ENCODE peak calls at places on chromosome 20, in ten cellular contexts. One of them, this sample, is unnamed.

GRCh38 chr20:38342196-38342595 is 4.1 kb upstream of the LBP start:
- DNase-seq in tibial nerve: no peak
- DNase-seq in A549: no peak
- DNase-seq in adrenal gland: no peak
- DNase-seq in IMR-90: no peak
- DNase-seq in Peyer's patch: no peak
- DNase-seq in stomach: no peak
- DNase-seq in body of pancreas: no peak
- DNase-seq in ovary: no peak
- DNase-seq in heart left ventricle: no peak
- DNase-seq in this sample: no peak

GRCh38 chr20:13396036-13396435 is 175.0 kb downstream of the ISM1 start:
- DNase-seq in tibial nerve: no peak
- DNase-seq in A549: no peak
- DNase-seq in adrenal gland: no peak
- DNase-seq in IMR-90: peak
- DNase-seq in Peyer's patch: no peak
- DNase-seq in stomach: no peak
- DNase-seq in body of pancreas: no peak
- DNase-seq in ovary: no peak
- DNase-seq in heart left ventricle: no peak
- DNase-seq in this sample: no peak

GRCh38 chr20:17758010-17758409 is 58.2 kb downstream of the BANF2 start:
- DNase-seq in tibial nerve: no peak
- DNase-seq in A549: no peak
- DNase-seq in adrenal gland: no peak
- DNase-seq in IMR-90: no peak
- DNase-seq in Peyer's patch: no peak
- DNase-seq in stomach: no peak
- DNase-seq in body of pancreas: no peak
- DNase-seq in ovary: no peak
- DNase-seq in heart left ventricle: no peak
- DNase-seq in this sample: no peak

GRCh38 chr20:34201531-34201930 is 39.7 kb upstream of the ASIP start:
- DNase-seq in tibial nerve: no peak
- DNase-seq in A549: no peak
- DNase-seq in adrenal gland: no peak
- DNase-seq in IMR-90: no peak
- DNase-seq in Peyer's patch: no peak
- DNase-seq in stomach: no peak
- DNase-seq in body of pancreas: no peak
- DNase-seq in ovary: no peak
- DNase-seq in heart left ventricle: no peak
- DNase-seq in this sample: no peak

GRCh38 chr20:33674294-33675126 is at the start of gene NECAB3:
- DNase-seq in tibial nerve: peak
- DNase-seq in A549: peak
- DNase-seq in adrenal gland: peak
- DNase-seq in IMR-90: peak
- DNase-seq in Peyer's patch: peak
- DNase-seq in stomach: peak
- DNase-seq in body of pancreas: peak
- DNase-seq in ovary: peak
- DNase-seq in heart left ventricle: peak
- DNase-seq in this sample: peak

GRCh38 chr20:21515300-21516179 is 1.7 kb upstream of the NKX2-2 start:
- DNase-seq in tibial nerve: no peak
- DNase-seq in A549: no peak
- DNase-seq in adrenal gland: no peak
- DNase-seq in IMR-90: no peak
- DNase-seq in Peyer's patch: no peak
- DNase-seq in stomach: no peak
- DNase-seq in body of pancreas: no peak
- DNase-seq in ovary: no peak
- DNase-seq in heart left ventricle: no peak
- DNase-seq in this sample: no peak

GRCh38 chr20:48128436-48128835 is 343.2 kb upstream of the SULF2 start:
- DNase-seq in tibial nerve: no peak
- DNase-seq in A549: no peak
- DNase-seq in adrenal gland: no peak
- DNase-seq in IMR-90: no peak
- DNase-seq in Peyer's patch: no peak
- DNase-seq in stomach: no peak
- DNase-seq in body of pancreas: no peak
- DNase-seq in ovary: no peak
- DNase-seq in heart left ventricle: no peak
- DNase-seq in this sample: no peak

GRCh38 chr20:33850159-33850558 is 39.0 kb downstream of the CHMP4B start:
- DNase-seq in tibial nerve: no peak
- DNase-seq in A549: no peak
- DNase-seq in adrenal gland: no peak
- DNase-seq in IMR-90: no peak
- DNase-seq in Peyer's patch: no peak
- DNase-seq in stomach: no peak
- DNase-seq in body of pancreas: no peak
- DNase-seq in ovary: no peak
- DNase-seq in heart left ventricle: no peak
- DNase-seq in this sample: no peak

GRCh38 chr20:64131406-64131805 is 24.0 kb upstream of the NPBWR2 start:
- DNase-seq in tibial nerve: no peak
- DNase-seq in A549: peak
- DNase-seq in adrenal gland: no peak
- DNase-seq in IMR-90: no peak
- DNase-seq in Peyer's patch: no peak
- DNase-seq in stomach: no peak
- DNase-seq in body of pancreas: no peak
- DNase-seq in ovary: no peak
- DNase-seq in heart left ventricle: no peak
- DNase-seq in this sample: no peak

GRCh38 chr20:3360752-3361151 is 46.7 kb downstream of the DNAAF9 start:
- DNase-seq in tibial nerve: no peak
- DNase-seq in A549: no peak
- DNase-seq in adrenal gland: no peak
- DNase-seq in IMR-90: no peak
- DNase-seq in Peyer's patch: no peak
- DNase-seq in stomach: no peak
- DNase-seq in body of pancreas: no peak
- DNase-seq in ovary: no peak
- DNase-seq in heart left ventricle: no peak
- DNase-seq in this sample: no peak

GRCh38 chr20:3235661-3236324 is 3.2 kb downstream of the SLC4A11 start:
- DNase-seq in tibial nerve: no peak
- DNase-seq in A549: peak
- DNase-seq in adrenal gland: no peak
- DNase-seq in IMR-90: peak
- DNase-seq in Peyer's patch: no peak
- DNase-seq in stomach: no peak
- DNase-seq in body of pancreas: no peak
- DNase-seq in ovary: no peak
- DNase-seq in heart left ventricle: no peak
- DNase-seq in this sample: no peak

GRCh38 chr20:59682603-59683002 is 78.3 kb downstream of the PHACTR3 start:
- DNase-seq in tibial nerve: no peak
- DNase-seq in A549: no peak
- DNase-seq in adrenal gland: no peak
- DNase-seq in IMR-90: no peak
- DNase-seq in Peyer's patch: no peak
- DNase-seq in stomach: no peak
- DNase-seq in body of pancreas: no peak
- DNase-seq in ovary: no peak
- DNase-seq in heart left ventricle: no peak
- DNase-seq in this sample: no peak

GRCh38 chr20:49813305-49813974 is 812 bp downstream of the SLC9A8 start:
- DNase-seq in tibial nerve: no peak
- DNase-seq in A549: no peak
- DNase-seq in adrenal gland: no peak
- DNase-seq in IMR-90: no peak
- DNase-seq in Peyer's patch: no peak
- DNase-seq in stomach: no peak
- DNase-seq in body of pancreas: no peak
- DNase-seq in ovary: no peak
- DNase-seq in heart left ventricle: no peak
- DNase-seq in this sample: no peak
- TF ChIP-seq POLR2A in tibial nerve: no peak
- TF ChIP-seq POLR2A in A549: no peak
- TF ChIP-seq POLR2A in adrenal gland: no peak
- TF ChIP-seq POLR2A in IMR-90: no peak
- TF ChIP-seq POLR2A in Peyer's patch: no peak
- TF ChIP-seq POLR2A in stomach: no peak
- TF ChIP-seq POLR2A in body of pancreas: no peak
- TF ChIP-seq POLR2A in ovary: no peak
- TF ChIP-seq POLR2A in heart left ventricle: no peak
- TF ChIP-seq POLR2A in this sample: no peak

GRCh38 chr20:11724112-11724511 is 193.6 kb upstream of the BTBD3 start:
- DNase-seq in tibial nerve: no peak
- DNase-seq in A549: no peak
- DNase-seq in adrenal gland: no peak
- DNase-seq in IMR-90: no peak
- DNase-seq in Peyer's patch: no peak
- DNase-seq in stomach: no peak
- DNase-seq in body of pancreas: no peak
- DNase-seq in ovary: no peak
- DNase-seq in heart left ventricle: no peak
- DNase-seq in this sample: no peak
- H3K27ac ChIP-seq in tibial nerve: no peak
- H3K27ac ChIP-seq in A549: no peak
- H3K27ac ChIP-seq in adrenal gland: no peak
- H3K27ac ChIP-seq in IMR-90: no peak
- H3K27ac ChIP-seq in Peyer's patch: no peak
- H3K27ac ChIP-seq in stomach: no peak
- H3K27ac ChIP-seq in body of pancreas: no peak
- H3K27ac ChIP-seq in ovary: no peak
- H3K27ac ChIP-seq in heart left ventricle: no peak
- H3K27ac ChIP-seq in this sample: no peak

DNA sequence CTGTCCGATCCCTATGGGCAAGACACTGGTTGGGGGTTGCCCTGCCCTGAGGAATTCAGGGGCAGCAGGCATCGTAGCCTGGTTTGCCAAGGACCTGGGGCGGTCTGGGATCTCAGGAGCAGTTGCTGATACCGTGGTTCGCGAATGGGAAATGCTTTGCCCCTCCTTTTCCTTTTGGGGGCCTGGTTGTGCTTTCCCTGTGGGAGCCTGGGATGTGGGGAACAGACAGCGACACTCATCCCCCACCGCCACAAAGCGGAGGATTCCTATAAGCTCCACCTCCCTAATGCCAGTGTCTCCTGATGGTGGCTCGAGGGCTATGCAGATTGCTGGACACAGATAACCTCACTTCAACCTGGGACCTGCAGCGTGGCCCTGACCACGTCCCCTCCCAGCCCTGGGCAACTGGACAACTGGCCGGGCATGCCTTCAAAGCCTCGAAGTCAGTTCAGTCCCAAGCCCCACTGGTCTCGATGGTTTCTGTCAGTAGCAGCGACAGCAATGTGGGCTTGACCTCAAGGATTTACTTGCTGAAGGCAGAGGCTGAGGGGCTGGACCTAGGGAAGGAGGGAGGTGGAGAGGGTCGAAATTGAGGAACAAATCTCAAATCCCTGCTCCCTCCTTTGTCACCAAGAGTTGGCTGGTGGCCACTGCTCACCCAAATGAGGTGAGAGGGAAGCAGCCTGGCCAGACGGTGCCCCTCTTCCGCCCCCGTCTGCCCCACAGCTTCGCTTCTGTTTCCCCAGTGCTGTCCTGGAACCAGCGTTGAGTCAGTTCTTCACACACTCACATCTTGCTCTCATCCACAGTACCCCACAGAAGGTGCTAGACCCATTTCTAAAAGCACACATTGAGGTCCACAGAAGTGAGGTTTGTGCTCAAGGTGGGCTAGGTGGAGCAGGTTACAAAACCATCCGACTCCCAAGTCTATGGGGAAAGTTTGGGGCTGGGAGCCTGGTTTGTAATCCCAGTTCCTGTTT is 3.5 kb downstream of the CEBPB start:
- DNase-seq in tibial nerve: peak
- DNase-seq in A549: no peak
- DNase-seq in adrenal gland: peak
- DNase-seq in IMR-90: peak
- DNase-seq in Peyer's patch: no peak
- DNase-seq in stomach: no peak
- DNase-seq in body of pancreas: no peak
- DNase-seq in ovary: peak
- DNase-seq in heart left ventricle: no peak
- DNase-seq in this sample: no peak
- TF ChIP-seq POLR2A in tibial nerve: no peak
- TF ChIP-seq POLR2A in A549: no peak
- TF ChIP-seq POLR2A in adrenal gland: peak
- TF ChIP-seq POLR2A in IMR-90: peak
- TF ChIP-seq POLR2A in Peyer's patch: no peak
- TF ChIP-seq POLR2A in stomach: no peak
- TF ChIP-seq POLR2A in body of pancreas: no peak
- TF ChIP-seq POLR2A in ovary: peak
- TF ChIP-seq POLR2A in heart left ventricle: peak
- TF ChIP-seq POLR2A in this sample: no peak

DNA sequence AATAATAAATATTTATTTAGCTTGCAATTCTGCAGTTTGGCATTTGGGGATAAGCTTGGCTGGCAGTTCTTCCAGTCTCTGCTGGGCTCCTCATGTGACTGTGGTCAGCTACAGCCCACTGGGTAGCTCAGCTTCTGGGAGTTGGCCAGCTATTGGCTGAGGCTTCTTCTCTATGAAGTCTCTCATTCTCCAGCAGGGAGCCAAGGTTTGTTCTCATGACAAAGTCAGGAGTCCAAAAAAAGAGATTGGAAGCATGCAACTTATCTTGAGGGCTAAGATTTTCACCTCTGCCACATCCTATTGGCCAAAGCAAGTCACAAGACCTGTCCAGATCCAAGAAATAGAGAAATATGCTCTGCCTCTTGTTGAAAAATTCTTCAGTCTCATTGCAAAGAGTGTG is 94.6 kb downstream of the SNAP25 start:
- DNase-seq in tibial nerve: no peak
- DNase-seq in A549: no peak
- DNase-seq in adrenal gland: no peak
- DNase-seq in IMR-90: no peak
- DNase-seq in Peyer's patch: no peak
- DNase-seq in stomach: no peak
- DNase-seq in body of pancreas: no peak
- DNase-seq in ovary: no peak
- DNase-seq in heart left ventricle: no peak
- DNase-seq in this sample: no peak
- H3K27ac ChIP-seq in tibial nerve: no peak
- H3K27ac ChIP-seq in A549: peak
- H3K27ac ChIP-seq in adrenal gland: no peak
- H3K27ac ChIP-seq in IMR-90: peak
- H3K27ac ChIP-seq in Peyer's patch: no peak
- H3K27ac ChIP-seq in stomach: no peak
- H3K27ac ChIP-seq in body of pancreas: no peak
- H3K27ac ChIP-seq in ovary: no peak
- H3K27ac ChIP-seq in heart left ventricle: no peak
- H3K27ac ChIP-seq in this sample: no peak

This sample was measured in uterus.